ENCODE peak calls at places on chromosomes 11 and 22, in four cellular contexts. One of them, this sample, is unnamed.

GRCh38 chr11:35343033-35343598 is 76.2 kb downstream of the SLC1A2 start:
- DNase-seq in A549: no peak
- DNase-seq in K562: peak; percentile 11
- DNase-seq in GM12878: no peak
- DNase-seq in this sample: no peak

GRCh38 chr11:736431-736830 is 10.8 kb upstream of the TALDO1 start:
- DNase-seq in A549: no peak
- DNase-seq in K562: no peak
- DNase-seq in GM12878: no peak
- DNase-seq in this sample: no peak

GRCh38 chr11:33258631-33259184 is 1.5 kb downstream of the HIPK3 start:
- DNase-seq in A549: no peak
- DNase-seq in K562: no peak
- DNase-seq in GM12878: no peak
- DNase-seq in this sample: peak; percentile 53

GRCh38 chr11:13052130-13052541 is 43.0 kb downstream of the RASSF10 start:
- DNase-seq in A549: no peak
- DNase-seq in K562: no peak
- DNase-seq in GM12878: no peak
- DNase-seq in this sample: no peak

GRCh38 chr11:66951135-66951534 is 7.0 kb downstream of the PC start:
- DNase-seq in A549: no peak
- DNase-seq in K562: no peak
- DNase-seq in GM12878: no peak
- DNase-seq in this sample: no peak

GRCh38 chr11:122984186-122985011 is 2.8 kb upstream of the BSX start:
- DNase-seq in A549: no peak
- DNase-seq in K562: no peak
- DNase-seq in GM12878: no peak
- DNase-seq in this sample: no peak

GRCh38 chr11:15800121-15800800 is 556.1 kb downstream of the SOX6 start:
- DNase-seq in A549: no peak
- DNase-seq in K562: no peak
- DNase-seq in GM12878: no peak
- DNase-seq in this sample: no peak

GRCh38 chr11:115054541-115055538 is 376.5 kb downstream of the NXPE2 start:
- DNase-seq in A549: no peak
- DNase-seq in K562: no peak
- DNase-seq in GM12878: no peak
- DNase-seq in this sample: no peak

GRCh38 chr11:84922836-84923235 is 704.3 kb downstream of the DLG2 start:
- DNase-seq in A549: no peak
- DNase-seq in K562: no peak
- DNase-seq in GM12878: no peak
- DNase-seq in this sample: no peak

GRCh38 chr11:64710418-64711137 is 12.4 kb downstream of the NRXN2 start:
- DNase-seq in A549: no peak
- DNase-seq in K562: no peak
- DNase-seq in GM12878: no peak
- DNase-seq in this sample: no peak

GRCh38 chr11:119371778-119372182 is 9.7 kb downstream of the USP2 start:
- DNase-seq in A549: no peak
- DNase-seq in K562: no peak
- DNase-seq in GM12878: no peak
- DNase-seq in this sample: no peak

GRCh38 chr11:68661014-68661413 is 23.3 kb upstream of the GAL start:
- DNase-seq in A549: no peak
- DNase-seq in K562: no peak
- DNase-seq in GM12878: no peak
- DNase-seq in this sample: no peak

GRCh38 chr11:131038597-131038996 is 122.3 kb upstream of the SNX19 start:
- DNase-seq in A549: no peak
- DNase-seq in K562: peak; percentile 36
- DNase-seq in GM12878: no peak
- DNase-seq in this sample: no peak

GRCh38 chr11:92122561-92122960 is 102.1 kb upstream of the FAT3 start:
- DNase-seq in A549: no peak
- DNase-seq in K562: no peak
- DNase-seq in GM12878: no peak
- DNase-seq in this sample: no peak

DNA sequence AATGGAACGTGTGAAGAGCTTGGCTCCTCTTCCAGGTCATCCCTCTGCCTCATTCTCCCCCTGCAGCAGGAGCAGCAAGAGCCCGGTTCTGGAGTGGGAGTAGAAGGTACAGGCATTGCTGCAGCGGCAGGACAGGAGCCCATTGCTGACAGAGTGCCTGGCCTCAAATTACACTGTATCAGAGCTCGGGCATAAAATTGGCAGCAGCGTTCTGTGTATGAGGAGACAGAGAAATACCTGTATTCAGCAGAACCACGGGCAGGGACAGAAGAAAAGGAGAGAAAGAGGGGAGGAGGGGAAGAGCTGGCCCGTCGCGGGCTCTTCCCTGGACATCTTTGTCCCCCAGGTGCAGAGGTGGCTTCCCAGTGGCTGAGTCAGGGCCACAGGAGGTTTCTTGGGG is 2.6 kb upstream of the NCF4 start:
- DNase-seq in A549: no peak
- DNase-seq in K562: no peak
- DNase-seq in GM12878: no peak
- DNase-seq in this sample: no peak
- TF ChIP-seq RAD21 in A549: no peak
- TF ChIP-seq RAD21 in K562: no peak
- TF ChIP-seq RAD21 in GM12878: no peak
- TF ChIP-seq RAD21 in this sample: no peak

GRCh38 chr22:30605449-30606110 is 1.4 kb upstream of the TCN2 start:
- DNase-seq in A549: peak; percentile 69
- DNase-seq in K562: peak; percentile 64
- DNase-seq in GM12878: no peak
- DNase-seq in this sample: peak; percentile 44
- TF ChIP-seq POLR2AphosphoS2 in A549: no peak
- TF ChIP-seq POLR2AphosphoS2 in K562: no peak
- TF ChIP-seq POLR2AphosphoS2 in GM12878: no peak
- TF ChIP-seq POLR2AphosphoS2 in this sample: no peak

GRCh38 chr11:60116996-60117790 is 28.7 kb downstream of the MS4A2 start:
- DNase-seq in A549: no peak
- DNase-seq in K562: no peak
- DNase-seq in GM12878: no peak
- DNase-seq in this sample: no peak

GRCh38 chr11:60118333-60118732 is 29.9 kb downstream of the MS4A2 start:
- DNase-seq in A549: no peak
- DNase-seq in K562: no peak
- DNase-seq in GM12878: no peak
- DNase-seq in this sample: no peak

GRCh38 chr11:60121259-60121658 is 32.8 kb downstream of the MS4A2 start:
- DNase-seq in A549: no peak
- DNase-seq in K562: no peak
- DNase-seq in GM12878: no peak
- DNase-seq in this sample: no peak

GRCh38 chr11:60122414-60123036 is 34.1 kb downstream of the MS4A2 start:
- DNase-seq in A549: no peak
- DNase-seq in K562: no peak
- DNase-seq in GM12878: no peak
- DNase-seq in this sample: no peak

GRCh38 chr11:60119708-60120107 is 31.2 kb downstream of the MS4A2 start:
- DNase-seq in A549: no peak
- DNase-seq in K562: no peak
- DNase-seq in GM12878: no peak
- DNase-seq in this sample: no peak
- TF ChIP-seq RAD21 in A549: no peak
- TF ChIP-seq RAD21 in K562: no peak
- TF ChIP-seq RAD21 in GM12878: no peak
- TF ChIP-seq RAD21 in this sample: no peak

DNA sequence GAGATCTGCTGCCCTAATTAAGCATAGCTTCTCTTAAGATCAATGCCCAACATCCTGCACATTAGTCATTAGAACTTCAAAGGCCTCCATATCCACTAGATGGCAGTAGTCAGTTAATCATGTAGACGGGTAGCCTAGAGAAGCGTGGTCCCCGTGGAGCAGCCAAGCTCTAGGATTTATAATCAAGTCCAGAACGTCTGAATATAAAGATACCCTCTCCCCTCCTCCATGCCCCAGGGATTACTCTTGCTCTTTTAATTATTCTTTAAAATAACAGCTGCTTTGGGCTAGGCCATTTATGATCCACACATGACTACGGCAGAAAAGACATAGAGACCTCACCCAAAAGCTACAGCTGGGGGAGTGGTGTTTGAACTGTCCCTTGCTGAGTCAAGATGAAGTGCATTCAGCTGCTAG is 327.6 kb upstream of the PLET1 start:
- DNase-seq in A549: peak; percentile 44
- DNase-seq in K562: peak; percentile 59
- DNase-seq in GM12878: peak; percentile 40
- DNase-seq in this sample: peak; percentile 71
- TF ChIP-seq POLR2AphosphoS2 in A549: no peak
- TF ChIP-seq POLR2AphosphoS2 in K562: no peak
- TF ChIP-seq POLR2AphosphoS2 in GM12878: no peak
- TF ChIP-seq POLR2AphosphoS2 in this sample: no peak

GRCh38 chr11:44934110-44934509 is 16.6 kb downstream of the TP53I11 start:
- DNase-seq in A549: no peak
- DNase-seq in K562: no peak
- DNase-seq in GM12878: no peak
- DNase-seq in this sample: no peak
- TF ChIP-seq RAD21 in A549: no peak
- TF ChIP-seq RAD21 in K562: no peak
- TF ChIP-seq RAD21 in GM12878: no peak
- TF ChIP-seq RAD21 in this sample: no peak

DNA sequence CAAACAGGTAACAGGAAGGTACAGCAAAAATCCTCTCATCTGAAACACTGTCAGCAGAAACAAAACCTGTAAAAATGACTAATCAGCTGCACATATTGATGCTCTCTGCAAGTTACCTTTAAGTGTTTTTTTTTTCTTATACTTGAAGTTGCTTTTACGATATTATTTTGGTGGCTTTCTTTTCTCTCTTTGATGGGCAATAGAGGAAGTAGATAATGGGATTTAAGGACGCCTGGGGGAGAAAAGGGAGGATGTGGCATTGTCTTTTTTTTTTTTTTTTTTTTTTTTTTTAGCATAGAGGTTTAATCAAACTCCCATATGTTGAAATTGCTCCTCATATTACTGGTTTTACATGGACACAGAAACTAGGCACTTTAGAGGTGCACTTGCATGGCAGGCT is 11.4 kb upstream of the ADSL start:
- DNase-seq in A549: no peak
- DNase-seq in K562: no peak
- DNase-seq in GM12878: no peak
- DNase-seq in this sample: no peak
- TF ChIP-seq POLR2AphosphoS2 in A549: no peak
- TF ChIP-seq POLR2AphosphoS2 in K562: no peak
- TF ChIP-seq POLR2AphosphoS2 in GM12878: no peak
- TF ChIP-seq POLR2AphosphoS2 in this sample: no peak

DNA sequence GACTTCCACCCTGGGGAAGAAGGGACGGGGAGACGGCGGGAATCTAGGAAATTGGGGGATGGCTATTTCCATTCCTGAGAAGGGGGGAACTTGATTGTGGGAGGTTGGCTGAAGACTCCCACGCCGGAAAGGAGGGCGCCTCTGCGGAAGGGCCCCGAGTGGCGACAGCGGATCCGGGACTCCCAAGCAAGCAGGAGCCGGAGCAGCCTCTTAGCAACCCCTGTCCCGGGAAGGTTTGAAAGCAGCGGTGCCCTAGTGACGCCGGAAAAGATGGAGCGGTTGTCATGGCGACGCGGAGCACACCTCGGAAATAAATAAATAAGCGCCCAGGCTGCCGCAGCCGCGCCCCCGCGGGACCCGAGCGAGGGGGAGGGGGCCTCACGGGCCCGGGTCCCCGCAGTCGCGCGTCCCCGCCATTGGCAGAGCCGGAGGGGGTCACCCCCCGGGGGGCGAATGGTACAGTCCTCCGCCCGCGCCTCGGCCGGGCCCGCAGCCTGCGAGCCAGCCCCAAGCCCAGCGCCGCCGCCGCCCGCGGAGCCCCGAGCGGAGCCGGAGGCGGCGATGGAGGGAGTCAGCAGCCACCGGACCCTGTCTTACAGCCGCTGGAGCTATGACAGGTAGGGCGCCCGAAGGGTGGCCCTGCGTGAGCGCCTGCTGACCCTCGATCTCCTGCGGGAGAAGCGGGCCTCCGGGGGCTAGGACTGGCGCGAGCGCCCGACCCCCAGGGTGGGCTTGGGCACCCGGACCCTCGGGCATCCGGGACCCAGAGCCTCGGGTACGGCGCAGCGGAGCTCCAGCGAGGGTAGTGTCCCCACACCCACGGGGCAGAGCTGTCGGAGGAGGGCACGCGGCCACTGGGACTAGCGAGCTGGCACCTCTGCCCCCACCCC is 31.9 kb downstream of the EIF3F start:
- DNase-seq in A549: peak; percentile 51
- DNase-seq in K562: no peak
- DNase-seq in GM12878: no peak
- DNase-seq in this sample: peak; percentile 22
- TF ChIP-seq RAD21 in A549: no peak
- TF ChIP-seq RAD21 in K562: no peak
- TF ChIP-seq RAD21 in GM12878: no peak
- TF ChIP-seq RAD21 in this sample: no peak

DNA sequence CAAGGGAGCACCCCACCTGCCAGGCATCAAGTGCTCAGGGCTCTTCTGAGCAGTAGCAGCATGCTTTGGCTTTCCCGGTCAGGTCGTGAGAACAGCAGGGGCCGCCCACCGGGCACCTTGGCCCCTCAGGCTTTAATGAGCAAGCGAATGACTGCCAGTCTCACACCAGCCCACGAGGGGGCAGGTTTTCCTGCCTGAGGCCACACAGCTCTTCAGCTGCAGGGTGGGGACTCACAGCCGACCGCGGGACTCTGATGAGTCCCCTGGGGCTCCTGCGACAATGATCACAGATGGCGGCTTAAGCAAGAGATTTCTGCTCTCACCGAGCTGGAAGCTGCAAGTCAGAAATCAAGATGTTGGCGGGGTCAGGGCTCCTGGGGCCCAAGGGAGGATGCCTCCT is 14.3 kb upstream of the FGF19 start:
- DNase-seq in A549: peak; percentile 60
- DNase-seq in K562: peak; percentile 75
- DNase-seq in GM12878: no peak
- DNase-seq in this sample: peak; percentile 30
- TF ChIP-seq POLR2AphosphoS2 in A549: no peak
- TF ChIP-seq POLR2AphosphoS2 in K562: no peak
- TF ChIP-seq POLR2AphosphoS2 in GM12878: no peak
- TF ChIP-seq POLR2AphosphoS2 in this sample: no peak

DNA sequence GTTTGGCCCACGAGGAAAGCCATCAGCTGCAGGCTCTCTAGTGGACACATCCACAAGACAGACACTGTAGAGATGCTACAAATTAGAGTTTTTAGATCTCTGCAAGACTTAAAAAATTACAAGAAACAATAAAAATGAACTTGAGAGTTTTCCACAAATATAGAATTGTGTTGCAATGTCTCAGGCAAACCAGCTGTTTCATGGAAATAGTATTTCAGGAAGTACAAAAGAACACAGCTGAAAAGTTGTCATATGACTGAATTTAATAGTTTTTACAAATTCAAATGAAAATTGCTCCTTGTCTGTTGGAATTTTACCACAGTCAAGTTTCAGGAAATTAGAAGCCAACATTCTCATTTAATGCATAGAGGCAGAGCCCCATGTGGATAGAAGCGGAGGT is 184.5 kb upstream of the PITPNB start:
- DNase-seq in A549: no peak
- DNase-seq in K562: no peak
- DNase-seq in GM12878: no peak
- DNase-seq in this sample: no peak
- TF ChIP-seq RAD21 in A549: no peak
- TF ChIP-seq RAD21 in K562: no peak
- TF ChIP-seq RAD21 in GM12878: no peak
- TF ChIP-seq RAD21 in this sample: no peak

This sample was measured in HepG2.